ENCODE peak calls at places on chromosomes 3 and 15, in nine cellular contexts. C, Q, F, B, G, U, E, D and T are unnamed samples.

GRCh38 chr3:132513057-132513456 is 84.0 kb upstream of the ACKR4 start:
- DNase-seq in Q (no peak), D (no peak), B (no peak), E (no peak), C (no peak), F (no peak), G (no peak), U (no peak), T (no peak)

GRCh38 chr15:34855893-34856292 is 60.5 kb upstream of the ACTC1 start:
- DNase-seq in D (no peak), F (peak; percentile 43), Q (no peak), B (no peak), C (peak; percentile 39), U (peak; percentile 49), G (no peak), E (no peak), T (no peak)

GRCh38 chr15:34014556-34014955 is 24.4 kb downstream of the AVEN start:
- DNase-seq in E (no peak), B (no peak), D (no peak), Q (no peak), F (no peak), U (peak; percentile 65), C (peak; percentile 68), G (no peak), T (no peak)

GRCh38 chr3:48232734-48233133 is 8.2 kb upstream of the ZNF589 start:
- DNase-seq in U (peak; percentile 45), D (no peak), G (no peak), F (peak; percentile 69), C (peak; percentile 85), B (peak; percentile 26), E (peak; percentile 19), Q (no peak), T (peak; percentile 73)

GRCh38 chr15:94638183-94638582 is 406.8 kb downstream of the MCTP2 start:
- DNase-seq in B (no peak), Q (no peak), U (no peak), D (no peak), G (no peak), F (no peak), C (no peak), E (no peak), T (no peak)

GRCh38 chr3:171446801-171447578 is 13.2 kb downstream of the TNIK start:
- DNase-seq in B (no peak), Q (no peak), G (no peak), C (peak; percentile 91), E (no peak), F (peak; percentile 95), U (peak; percentile 48), D (no peak), T (no peak)

GRCh38 chr15:72099155-72099554 is 18.8 kb downstream of the MYO9A start:
- DNase-seq in U (no peak), F (no peak), D (no peak), G (no peak), E (no peak), C (no peak), B (no peak), Q (no peak), T (no peak)

GRCh38 chr3:50246517-50246954 is 10.5 kb downstream of the GNAI2 start:
- DNase-seq in D (no peak), F (peak; percentile 96), G (peak; percentile 51), Q (peak; percentile 36), C (peak; percentile 100), E (peak; percentile 72), B (peak; percentile 80), U (peak; percentile 95), T (no peak)

GRCh38 chr3:127418560-127419099 is 130.8 kb upstream of the PRR20G start:
- DNase-seq in F (no peak), E (no peak), U (no peak), Q (no peak), D (no peak), B (no peak), G (no peak), C (no peak), T (no peak)

GRCh38 chr3:905217-905616 is 187.6 kb upstream of the CNTN6 start:
- DNase-seq in D (no peak), U (no peak), B (no peak), C (no peak), E (no peak), G (no peak), Q (no peak), F (no peak), T (no peak)

GRCh38 chr3:11555211-11555782 is 88.4 kb downstream of the VGLL4 start:
- DNase-seq in Q (no peak), B (no peak), E (no peak), F (no peak), U (no peak), C (no peak), G (no peak), D (no peak), T (no peak)

GRCh38 chr15:51585953-51586352 is 36.6 kb downstream of the DMXL2 start:
- DNase-seq in B (no peak), E (no peak), F (no peak), Q (no peak), U (no peak), D (no peak), G (no peak), C (no peak), T (no peak)

GRCh38 chr3:108845709-108846293 is 23.2 kb downstream of the TRAT1 start:
- DNase-seq in D (no peak), U (no peak), Q (no peak), B (no peak), C (no peak), G (no peak), E (no peak), F (no peak), T (no peak)

GRCh38 chr3:9041626-9042025 is 78.4 kb upstream of the RAD18 start:
- DNase-seq in G (no peak), E (no peak), C (no peak), Q (no peak), D (no peak), F (peak; percentile 58), B (no peak), U (peak; percentile 36), T (no peak)